ENCODE peak calls at places on chromosomes 5 and 9, in six cellular contexts. One of them, this sample, is unnamed.

GRCh38 chr9:115808108-115808507 is 345.5 kb upstream of the PAPPA start:
- DNase-seq in astrocyte of the spinal cord: no peak
- DNase-seq in GM04504: no peak
- DNase-seq in A172: no peak
- DNase-seq in stimulated activated CD8-positive, alpha-beta memory T cell treated with anti-CD3 and anti-CD28 coated beads, Interleukin-12 subunit alpha, Interleukin-12 subunit beta, amount 100 ng/mL, for 4 hours: no peak
- DNase-seq in pancreas: no peak
- DNase-seq in this sample: peak

GRCh38 chr9:116154334-116154975 is 864 bp downstream of the PAPPA start:
- DNase-seq in stimulated activated CD8-positive, alpha-beta memory T cell treated with anti-CD3 and anti-CD28 coated beads, Interleukin-12 subunit alpha, Interleukin-12 subunit beta, amount 100 ng/mL, for 4 hours: no peak
- DNase-seq in GM04504: no peak
- DNase-seq in A172: no peak
- DNase-seq in astrocyte of the spinal cord: no peak
- DNase-seq in pancreas: peak
- DNase-seq in this sample: no peak

GRCh38 chr9:135602789-135603481 is 36.4 kb downstream of the GLT6D1 start:
- DNase-seq in astrocyte of the spinal cord: peak
- DNase-seq in A172: peak
- DNase-seq in stimulated activated CD8-positive, alpha-beta memory T cell treated with anti-CD3 and anti-CD28 coated beads, Interleukin-12 subunit alpha, Interleukin-12 subunit beta, amount 100 ng/mL, for 4 hours: peak
- DNase-seq in pancreas: no peak
- DNase-seq in GM04504: no peak
- DNase-seq in this sample: peak

GRCh38 chr9:95528908-95529502 is 12.2 kb upstream of the PTCH1 start:
- DNase-seq in astrocyte of the spinal cord: no peak
- DNase-seq in stimulated activated CD8-positive, alpha-beta memory T cell treated with anti-CD3 and anti-CD28 coated beads, Interleukin-12 subunit alpha, Interleukin-12 subunit beta, amount 100 ng/mL, for 4 hours: no peak
- DNase-seq in GM04504: no peak
- DNase-seq in A172: no peak
- DNase-seq in pancreas: no peak
- DNase-seq in this sample: no peak

GRCh38 chr9:98807811-98808195 is 333 bp downstream of the GALNT12 start:
- DNase-seq in GM04504: no peak
- DNase-seq in astrocyte of the spinal cord: no peak
- DNase-seq in A172: no peak
- DNase-seq in pancreas: no peak
- DNase-seq in stimulated activated CD8-positive, alpha-beta memory T cell treated with anti-CD3 and anti-CD28 coated beads, Interleukin-12 subunit alpha, Interleukin-12 subunit beta, amount 100 ng/mL, for 4 hours: no peak
- DNase-seq in this sample: no peak

GRCh38 chr9:2601785-2602378 is 19.7 kb upstream of the VLDLR start:
- DNase-seq in astrocyte of the spinal cord: no peak
- DNase-seq in A172: no peak
- DNase-seq in stimulated activated CD8-positive, alpha-beta memory T cell treated with anti-CD3 and anti-CD28 coated beads, Interleukin-12 subunit alpha, Interleukin-12 subunit beta, amount 100 ng/mL, for 4 hours: no peak
- DNase-seq in GM04504: no peak
- DNase-seq in pancreas: no peak
- DNase-seq in this sample: no peak

GRCh38 chr9:118059520-118060278 is 355.5 kb downstream of the TLR4 start:
- DNase-seq in GM04504: no peak
- DNase-seq in A172: peak
- DNase-seq in stimulated activated CD8-positive, alpha-beta memory T cell treated with anti-CD3 and anti-CD28 coated beads, Interleukin-12 subunit alpha, Interleukin-12 subunit beta, amount 100 ng/mL, for 4 hours: no peak
- DNase-seq in pancreas: peak
- DNase-seq in astrocyte of the spinal cord: peak
- DNase-seq in this sample: peak

GRCh38 chr5:176364765-176365662 is at the start of gene ARL10:
- DNase-seq in A172: no peak
- DNase-seq in stimulated activated CD8-positive, alpha-beta memory T cell treated with anti-CD3 and anti-CD28 coated beads, Interleukin-12 subunit alpha, Interleukin-12 subunit beta, amount 100 ng/mL, for 4 hours: peak
- DNase-seq in pancreas: peak
- DNase-seq in GM04504: no peak
- DNase-seq in astrocyte of the spinal cord: peak
- DNase-seq in this sample: peak

GRCh38 chr5:176577312-176578176 is 28.4 kb downstream of the CDHR2 start:
- DNase-seq in GM04504: no peak
- DNase-seq in A172: no peak
- DNase-seq in pancreas: no peak
- DNase-seq in astrocyte of the spinal cord: no peak
- DNase-seq in stimulated activated CD8-positive, alpha-beta memory T cell treated with anti-CD3 and anti-CD28 coated beads, Interleukin-12 subunit alpha, Interleukin-12 subunit beta, amount 100 ng/mL, for 4 hours: no peak
- DNase-seq in this sample: no peak

GRCh38 chr9:110835859-110836271 is 167.3 kb downstream of the MUSK start:
- DNase-seq in pancreas: no peak
- DNase-seq in GM04504: peak
- DNase-seq in astrocyte of the spinal cord: peak
- DNase-seq in A172: peak
- DNase-seq in stimulated activated CD8-positive, alpha-beta memory T cell treated with anti-CD3 and anti-CD28 coated beads, Interleukin-12 subunit alpha, Interleukin-12 subunit beta, amount 100 ng/mL, for 4 hours: no peak
- DNase-seq in this sample: peak

GRCh38 chr5:167245871-167246270 is 1045.6 kb upstream of the WWC1 start:
- DNase-seq in astrocyte of the spinal cord: no peak
- DNase-seq in pancreas: no peak
- DNase-seq in GM04504: no peak
- DNase-seq in A172: peak
- DNase-seq in stimulated activated CD8-positive, alpha-beta memory T cell treated with anti-CD3 and anti-CD28 coated beads, Interleukin-12 subunit alpha, Interleukin-12 subunit beta, amount 100 ng/mL, for 4 hours: no peak
- DNase-seq in this sample: no peak

GRCh38 chr9:20302229-20302628 is 320.1 kb downstream of the MLLT3 start:
- DNase-seq in GM04504: no peak
- DNase-seq in astrocyte of the spinal cord: no peak
- DNase-seq in pancreas: no peak
- DNase-seq in A172: no peak
- DNase-seq in stimulated activated CD8-positive, alpha-beta memory T cell treated with anti-CD3 and anti-CD28 coated beads, Interleukin-12 subunit alpha, Interleukin-12 subunit beta, amount 100 ng/mL, for 4 hours: no peak
- DNase-seq in this sample: no peak

GRCh38 chr9:38106488-38106887 is 37.5 kb upstream of the SHB start:
- DNase-seq in astrocyte of the spinal cord: no peak
- DNase-seq in GM04504: no peak
- DNase-seq in pancreas: no peak
- DNase-seq in stimulated activated CD8-positive, alpha-beta memory T cell treated with anti-CD3 and anti-CD28 coated beads, Interleukin-12 subunit alpha, Interleukin-12 subunit beta, amount 100 ng/mL, for 4 hours: no peak
- DNase-seq in A172: no peak
- DNase-seq in this sample: no peak

GRCh38 chr9:83800236-83801033 is 17.1 kb downstream of the GKAP1 start:
- DNase-seq in GM04504: no peak
- DNase-seq in A172: no peak
- DNase-seq in pancreas: no peak
- DNase-seq in stimulated activated CD8-positive, alpha-beta memory T cell treated with anti-CD3 and anti-CD28 coated beads, Interleukin-12 subunit alpha, Interleukin-12 subunit beta, amount 100 ng/mL, for 4 hours: no peak
- DNase-seq in astrocyte of the spinal cord: no peak
- DNase-seq in this sample: no peak

GRCh38 chr5:39906146-39906545 is 481.4 kb upstream of the DAB2 start:
- DNase-seq in pancreas: no peak
- DNase-seq in astrocyte of the spinal cord: peak
- DNase-seq in stimulated activated CD8-positive, alpha-beta memory T cell treated with anti-CD3 and anti-CD28 coated beads, Interleukin-12 subunit alpha, Interleukin-12 subunit beta, amount 100 ng/mL, for 4 hours: no peak
- DNase-seq in GM04504: no peak
- DNase-seq in A172: peak
- DNase-seq in this sample: peak

GRCh38 chr9:22055090-22055489 is 46.0 kb upstream of the CDKN2B start:
- DNase-seq in astrocyte of the spinal cord: no peak
- DNase-seq in pancreas: no peak
- DNase-seq in A172: no peak
- DNase-seq in GM04504: no peak
- DNase-seq in stimulated activated CD8-positive, alpha-beta memory T cell treated with anti-CD3 and anti-CD28 coated beads, Interleukin-12 subunit alpha, Interleukin-12 subunit beta, amount 100 ng/mL, for 4 hours: no peak
- DNase-seq in this sample: no peak

GRCh38 chr9:93517331-93517730 is 59.1 kb upstream of the PHF2 start:
- DNase-seq in pancreas: no peak
- DNase-seq in astrocyte of the spinal cord: no peak
- DNase-seq in stimulated activated CD8-positive, alpha-beta memory T cell treated with anti-CD3 and anti-CD28 coated beads, Interleukin-12 subunit alpha, Interleukin-12 subunit beta, amount 100 ng/mL, for 4 hours: no peak
- DNase-seq in A172: no peak
- DNase-seq in GM04504: no peak
- DNase-seq in this sample: peak

GRCh38 chr5:7886849-7887460 is 18.0 kb downstream of the MTRR start:
- DNase-seq in stimulated activated CD8-positive, alpha-beta memory T cell treated with anti-CD3 and anti-CD28 coated beads, Interleukin-12 subunit alpha, Interleukin-12 subunit beta, amount 100 ng/mL, for 4 hours: no peak
- DNase-seq in GM04504: no peak
- DNase-seq in astrocyte of the spinal cord: peak
- DNase-seq in A172: peak
- DNase-seq in pancreas: no peak
- DNase-seq in this sample: peak

GRCh38 chr5:169545762-169546161 is 37.8 kb upstream of the SPDL1 start:
- DNase-seq in GM04504: no peak
- DNase-seq in A172: peak
- DNase-seq in pancreas: no peak
- DNase-seq in stimulated activated CD8-positive, alpha-beta memory T cell treated with anti-CD3 and anti-CD28 coated beads, Interleukin-12 subunit alpha, Interleukin-12 subunit beta, amount 100 ng/mL, for 4 hours: no peak
- DNase-seq in astrocyte of the spinal cord: peak
- DNase-seq in this sample: no peak

GRCh38 chr5:179241764-179242370 is 103.4 kb downstream of the ADAMTS2 start:
- DNase-seq in stimulated activated CD8-positive, alpha-beta memory T cell treated with anti-CD3 and anti-CD28 coated beads, Interleukin-12 subunit alpha, Interleukin-12 subunit beta, amount 100 ng/mL, for 4 hours: no peak
- DNase-seq in A172: no peak
- DNase-seq in GM04504: no peak
- DNase-seq in astrocyte of the spinal cord: no peak
- DNase-seq in pancreas: no peak
- DNase-seq in this sample: no peak

GRCh38 chr5:83157120-83157519 is 79.8 kb downstream of the XRCC4 start:
- DNase-seq in A172: no peak
- DNase-seq in stimulated activated CD8-positive, alpha-beta memory T cell treated with anti-CD3 and anti-CD28 coated beads, Interleukin-12 subunit alpha, Interleukin-12 subunit beta, amount 100 ng/mL, for 4 hours: no peak
- DNase-seq in astrocyte of the spinal cord: no peak
- DNase-seq in GM04504: no peak
- DNase-seq in pancreas: no peak
- DNase-seq in this sample: no peak

GRCh38 chr9:82923410-82924242 is 139.3 kb downstream of the RASEF start:
- DNase-seq in pancreas: no peak
- DNase-seq in astrocyte of the spinal cord: peak
- DNase-seq in GM04504: no peak
- DNase-seq in A172: no peak
- DNase-seq in stimulated activated CD8-positive, alpha-beta memory T cell treated with anti-CD3 and anti-CD28 coated beads, Interleukin-12 subunit alpha, Interleukin-12 subunit beta, amount 100 ng/mL, for 4 hours: no peak
- DNase-seq in this sample: no peak

GRCh38 chr5:9622891-9623547 is 7.1 kb downstream of the TAS2R1 start:
- DNase-seq in stimulated activated CD8-positive, alpha-beta memory T cell treated with anti-CD3 and anti-CD28 coated beads, Interleukin-12 subunit alpha, Interleukin-12 subunit beta, amount 100 ng/mL, for 4 hours: no peak
- DNase-seq in A172: peak
- DNase-seq in pancreas: no peak
- DNase-seq in astrocyte of the spinal cord: peak
- DNase-seq in GM04504: peak
- DNase-seq in this sample: peak

GRCh38 chr9:5569357-5569756 is 59.0 kb downstream of the PDCD1LG2 start:
- DNase-seq in stimulated activated CD8-positive, alpha-beta memory T cell treated with anti-CD3 and anti-CD28 coated beads, Interleukin-12 subunit alpha, Interleukin-12 subunit beta, amount 100 ng/mL, for 4 hours: no peak
- DNase-seq in pancreas: no peak
- DNase-seq in A172: no peak
- DNase-seq in astrocyte of the spinal cord: no peak
- DNase-seq in GM04504: no peak
- DNase-seq in this sample: no peak

This sample was measured in fibroblast of the aortic adventitia.